ENCODE peak calls at places on chromosomes 5 and 9, in seven cellular contexts. N, V, B, E, M, J and D are unnamed samples.

GRCh38 chr9:94812343-94812742 is 85.8 kb downstream of the AOPEP start:
- DNase-seq in N (no peak), V (no peak), B (peak), E (no peak), M (no peak), J (peak), D (no peak)

GRCh38 chr5:113489299-113489698 is 1.0 kb upstream of the MCC start:
- DNase-seq in N (peak), V (no peak), B (peak), E (no peak), M (peak), J (peak), D (no peak)

GRCh38 chr5:157217289-157218024 is 36.8 kb downstream of the ITK start:
- DNase-seq in N (no peak), V (no peak), B (no peak), E (no peak), M (no peak), J (no peak), D (no peak)

GRCh38 chr5:103582364-103582763 is 19.8 kb upstream of the NUDT12 start:
- DNase-seq in N (peak), V (no peak), B (peak), E (no peak), M (no peak), J (no peak), D (no peak)

GRCh38 chr5:133265720-133266575 is 214.1 kb downstream of the HSPA4 start:
- DNase-seq in N (no peak), V (no peak), B (no peak), E (no peak), M (no peak), J (no peak), D (no peak)

GRCh38 chr9:131714821-131715220 is 25.1 kb downstream of the RAPGEF1 start:
- DNase-seq in N (no peak), V (no peak), B (no peak), E (no peak), M (no peak), J (no peak), D (no peak)

GRCh38 chr5:82142928-82143577 is 135.1 kb downstream of the RPS23 start:
- DNase-seq in N (no peak), V (no peak), B (no peak), E (no peak), M (no peak), J (no peak), D (no peak)

GRCh38 chr9:134560654-134561053 is 80.9 kb upstream of the COL5A1 start:
- DNase-seq in N (no peak), V (no peak), B (no peak), E (no peak), M (no peak), J (no peak), D (peak)

GRCh38 chr9:126127591-126127990 is 199.0 kb upstream of the MVB12B start:
- DNase-seq in N (no peak), V (no peak), B (no peak), E (no peak), M (no peak), J (no peak), D (peak)

GRCh38 chr5:38724301-38725030 is 121.3 kb upstream of the OSMR start:
- DNase-seq in N (no peak), V (no peak), B (no peak), E (no peak), M (no peak), J (no peak), D (no peak)

GRCh38 chr5:14728109-14728938 is 63.8 kb downstream of the OTULIN start:
- DNase-seq in N (no peak), V (no peak), B (no peak), E (no peak), M (no peak), J (no peak), D (no peak)

GRCh38 chr5:63131618-63132285 is 553.1 kb downstream of the LRRC70 start:
- DNase-seq in N (no peak), V (no peak), B (peak), E (no peak), M (no peak), J (no peak), D (no peak)

GRCh38 chr9:129781991-129782390 is 21.0 kb upstream of the TOR1B start:
- DNase-seq in N (no peak), V (no peak), B (peak), E (no peak), M (no peak), J (no peak), D (no peak)

DNA sequence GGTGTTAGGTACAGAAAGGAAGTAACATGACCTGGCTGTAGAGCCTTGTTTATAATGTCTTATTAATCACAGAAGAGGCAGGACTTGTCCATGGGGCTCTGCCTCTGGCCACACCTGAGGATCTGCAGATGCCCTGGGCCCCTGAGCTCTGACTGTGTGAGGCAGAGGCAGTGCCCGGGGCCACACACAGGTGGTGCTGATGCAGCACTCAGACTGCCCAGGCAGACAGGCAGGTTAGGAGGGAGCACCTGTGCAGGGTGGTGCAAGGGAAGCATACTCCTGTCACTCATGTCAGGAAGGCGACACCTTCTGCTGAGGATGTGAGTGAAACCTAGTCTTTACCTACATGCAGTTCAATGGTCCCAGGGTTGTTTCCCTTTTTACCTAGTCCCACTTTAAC is 88.7 kb downstream of the CFAP90 start:
- DNase-seq in N (no peak), V (no peak), B (no peak), E (no peak), M (no peak), J (no peak), D (no peak)
- TF ChIP-seq CTCF in N (no peak), V (no peak), B (no peak), E (no peak), M (no peak), J (no peak), D (no peak)

DNA sequence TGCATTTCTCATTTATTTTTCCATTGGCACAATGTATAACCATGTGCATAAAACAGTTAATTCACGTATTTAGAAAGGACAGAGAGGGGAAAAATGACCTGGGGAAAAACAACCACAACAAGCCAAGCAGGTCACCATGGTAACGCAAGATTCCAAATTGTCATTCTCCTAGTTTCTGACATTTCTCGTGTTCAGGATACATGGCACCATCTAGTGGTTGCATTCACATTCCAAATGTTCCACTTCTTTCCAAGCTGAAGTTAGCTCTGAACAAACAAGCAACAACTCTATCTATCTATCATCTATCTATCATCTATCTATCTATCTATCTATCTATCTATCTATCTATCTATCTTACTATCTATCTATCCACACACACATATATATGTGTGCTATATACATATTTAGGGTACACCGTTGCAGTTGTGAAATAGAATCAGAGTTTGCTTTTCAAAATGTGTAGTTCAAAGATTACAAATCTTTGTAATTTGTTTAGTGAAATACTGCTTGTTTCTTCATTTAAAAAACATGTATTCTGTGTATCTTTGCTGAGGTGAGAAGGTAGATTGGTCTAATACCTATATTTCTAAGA is 487.3 kb upstream of the ST8SIA4 start:
- DNase-seq in N (no peak), V (no peak), B (peak), E (no peak), M (peak), J (no peak), D (no peak)
- TF ChIP-seq CTCF in N (peak), V (peak), B (peak), E (no peak), M (peak), J (peak), D (peak)

GRCh38 chr5:54969856-54970828 is 15.3 kb downstream of the ESM1 start:
- DNase-seq in N (no peak), V (no peak), B (no peak), E (no peak), M (no peak), J (no peak), D (no peak)
- TF ChIP-seq CTCF in N (no peak), V (no peak), B (no peak), E (no peak), M (peak), J (no peak), D (no peak)

GRCh38 chr5:175617447-175617846 is 40.4 kb upstream of the HRH2 start:
- DNase-seq in N (no peak), V (no peak), B (no peak), E (no peak), M (no peak), J (no peak), D (no peak)
- TF ChIP-seq CTCF in N (no peak), V (peak), B (no peak), E (no peak), M (no peak), J (no peak), D (peak)